ENCODE peak calls at places on chromosome 22, in nine cellular contexts. L is CD8-positive, alpha-beta T cell; H is neural crest cell; U is AG09309; Z is RWPE1; O is LNCaP clone FGC; G is WERI-Rb-1; Q is hepatocyte; N is transverse colon. K is an unnamed sample.

GRCh38 chr22:37775785-37776638 is 31.7 kb upstream of the GCAT start:
- DNase-seq in L (no peak), H (no peak), U (peak), Z (peak), O (no peak), G (no peak), Q (no peak), N (no peak), K (no peak)

GRCh38 chr22:19287889-19288288 is 3.6 kb downstream of the CLTCL1 start:
- DNase-seq in L (no peak), H (no peak), U (peak), Z (no peak), O (no peak), G (no peak), Q (peak), N (no peak), K (peak)

GRCh38 chr22:44931077-44931540 is 78.7 kb downstream of the PHF21B start:
- DNase-seq in L (no peak), H (no peak), U (no peak), Z (no peak), O (no peak), G (no peak), Q (peak), N (no peak), K (no peak)

GRCh38 chr22:50017701-50018224 is 5.2 kb upstream of the IL17REL start:
- DNase-seq in L (no peak), H (no peak), U (no peak), Z (no peak), O (no peak), G (no peak), Q (no peak), N (peak), K (no peak)

GRCh38 chr22:24190566-24191208 is 9.4 kb downstream of the SUSD2 start:
- DNase-seq in L (no peak), H (no peak), U (no peak), Z (no peak), O (no peak), G (no peak), Q (no peak), N (no peak), K (no peak)

GRCh38 chr22:16987822-16988221 is 20.2 kb downstream of the GAB4 start:
- DNase-seq in L (no peak), H (no peak), U (no peak), Z (no peak), O (no peak), G (no peak), Q (no peak), N (no peak), K (no peak)

GRCh38 chr22:21823740-21824438 is 43.6 kb downstream of the MAPK1 start:
- DNase-seq in L (no peak), H (no peak), U (no peak), Z (no peak), O (no peak), G (no peak), Q (no peak), N (no peak), K (no peak)

GRCh38 chr22:38310518-38311330 is 6.5 kb downstream of the CSNK1E start:
- DNase-seq in L (no peak), H (no peak), U (no peak), Z (no peak), O (no peak), G (no peak), Q (peak), N (no peak), K (no peak)

GRCh38 chr22:29625090-29625825 is 21.8 kb downstream of the NF2 start:
- DNase-seq in L (peak), H (peak), U (peak), Z (peak), O (peak), G (peak), Q (peak), N (peak), K (no peak)

GRCh38 chr22:30325724-30326703 is 727 bp downstream of the TBC1D10A start:
- DNase-seq in L (no peak), H (no peak), U (no peak), Z (no peak), O (no peak), G (peak), Q (peak), N (peak), K (no peak)

GRCh38 chr22:31488988-31489617 is 539 bp downstream of the EIF4ENIF1 start:
- DNase-seq in L (no peak), H (peak), U (no peak), Z (no peak), O (no peak), G (peak), Q (peak), N (peak), K (peak)

GRCh38 chr22:48501231-48501750 is 1326.4 kb downstream of the BRD1 start:
- DNase-seq in L (no peak), H (no peak), U (no peak), Z (no peak), O (no peak), G (no peak), Q (no peak), N (no peak), K (no peak)

GRCh38 chr22:23565942-23566715 is 14.0 kb downstream of the IGLL1 start:
- DNase-seq in L (no peak), H (peak), U (no peak), Z (no peak), O (no peak), G (peak), Q (peak), N (no peak), K (no peak)

GRCh38 chr22:29765905-29766631 is 739 bp downstream of the ZMAT5 start:
- DNase-seq in L (peak), H (no peak), U (no peak), Z (no peak), O (no peak), G (no peak), Q (peak), N (peak), K (no peak)

GRCh38 chr22:48880749-48881148 is 946.9 kb downstream of the BRD1 start:
- DNase-seq in L (no peak), H (no peak), U (no peak), Z (no peak), O (no peak), G (no peak), Q (no peak), N (no peak), K (no peak)

GRCh38 chr22:34429314-34429713 is 509.0 kb upstream of the LARGE1 start:
- DNase-seq in L (no peak), H (no peak), U (no peak), Z (no peak), O (no peak), G (no peak), Q (no peak), N (no peak), K (no peak)

GRCh38 chr22:45583504-45583903 is 80.8 kb downstream of the FBLN1 start:
- DNase-seq in L (no peak), H (no peak), U (no peak), Z (no peak), O (no peak), G (no peak), Q (no peak), N (no peak), K (no peak)

GRCh38 chr22:22060200-22061084 is 77.9 kb upstream of the TOP3B start:
- DNase-seq in L (peak), H (peak), U (no peak), Z (peak), O (peak), G (peak), Q (peak), N (peak), K (no peak)

GRCh38 chr22:50485221-50486131 is 1.2 kb upstream of the MIOX start:
- DNase-seq in L (peak), H (no peak), U (no peak), Z (no peak), O (no peak), G (no peak), Q (no peak), N (no peak), K (no peak)

GRCh38 chr22:30969532-30970355 is 679 bp downstream of the TUG1 start:
- DNase-seq in L (peak), H (no peak), U (no peak), Z (peak), O (peak), G (peak), Q (peak), N (peak), K (peak)

GRCh38 chr22:33891992-33892391 is 28.3 kb downstream of the LARGE1 start:
- DNase-seq in L (no peak), H (no peak), U (no peak), Z (no peak), O (no peak), G (no peak), Q (no peak), N (no peak), K (no peak)

GRCh38 chr22:22014285-22014659 is 31.7 kb upstream of the TOP3B start:
- DNase-seq in L (no peak), H (no peak), U (no peak), Z (no peak), O (no peak), G (no peak), Q (no peak), N (no peak), K (no peak)

GRCh38 chr22:17754233-17754925 is 19.9 kb downstream of the BID start:
- DNase-seq in L (peak), H (no peak), U (no peak), Z (no peak), O (no peak), G (no peak), Q (no peak), N (no peak), K (no peak)

GRCh38 chr22:22681221-22681739 is 36.9 kb downstream of the GGTLC2 start:
- DNase-seq in L (no peak), H (no peak), U (no peak), Z (no peak), O (no peak), G (peak), Q (peak), N (no peak), K (no peak)

GRCh38 chr22:33969052-33969451 is 48.8 kb upstream of the LARGE1 start:
- DNase-seq in L (no peak), H (no peak), U (no peak), Z (no peak), O (no peak), G (no peak), Q (peak), N (no peak), K (no peak)

GRCh38 chr22:50027639-50028537 is 15.3 kb upstream of the IL17REL start:
- DNase-seq in L (peak), H (no peak), U (no peak), Z (peak), O (no peak), G (no peak), Q (peak), N (peak), K (peak)

GRCh38 chr22:45970709-45971388 is 6.1 kb downstream of the WNT7B start:
- DNase-seq in L (no peak), H (no peak), U (no peak), Z (no peak), O (no peak), G (no peak), Q (no peak), N (no peak), K (no peak)

GRCh38 chr22:42297778-42298177 is 27.3 kb upstream of the TCF20 start:
- DNase-seq in L (peak), H (no peak), U (no peak), Z (no peak), O (no peak), G (no peak), Q (no peak), N (no peak), K (no peak)

GRCh38 chr22:22892096-22893052 is 4.8 kb downstream of the IGLL5 start:
- DNase-seq in L (no peak), H (no peak), U (no peak), Z (no peak), O (no peak), G (no peak), Q (no peak), N (no peak), K (no peak)

GRCh38 chr22:46996595-46997310 is 234.3 kb downstream of the TBC1D22A start:
- DNase-seq in L (no peak), H (no peak), U (no peak), Z (no peak), O (no peak), G (peak), Q (no peak), N (no peak), K (no peak)
- TF ChIP-seq CTCF in L (no peak), H (no peak), U (peak), Z (no peak), O (peak), G (peak), Q (peak), N (no peak), K (no peak)

GRCh38 chr22:43432883-43433415 is 21.1 kb downstream of the MPPED1 start:
- DNase-seq in L (no peak), H (no peak), U (no peak), Z (no peak), O (no peak), G (no peak), Q (no peak), N (no peak), K (no peak)
- TF ChIP-seq CTCF in L (no peak), H (no peak), U (no peak), Z (no peak), O (no peak), G (no peak), Q (no peak), N (no peak), K (no peak)

GRCh38 chr22:27251563-27251962 is 550.0 kb downstream of the MN1 start:
- DNase-seq in L (no peak), H (no peak), U (no peak), Z (no peak), O (no peak), G (no peak), Q (no peak), N (no peak), K (no peak)
- TF ChIP-seq CTCF in L (no peak), H (no peak), U (no peak), Z (no peak), O (no peak), G (no peak), Q (no peak), N (no peak), K (no peak)

GRCh38 chr22:28600546-28601143 is 79.0 kb downstream of the TTC28 start:
- DNase-seq in L (no peak), H (no peak), U (peak), Z (peak), O (peak), G (no peak), Q (peak), N (no peak), K (no peak)
- TF ChIP-seq CTCF in L (peak), H (peak), U (no peak), Z (peak), O (peak), G (no peak), Q (peak), N (peak), K (peak)

GRCh38 chr22:35683560-35683959 is 34.1 kb upstream of the APOL5 start:
- DNase-seq in L (no peak), H (no peak), U (no peak), Z (no peak), O (no peak), G (no peak), Q (no peak), N (no peak), K (no peak)

GRCh38 chr22:35684732-35685131 is 32.9 kb upstream of the APOL5 start:
- DNase-seq in L (no peak), H (no peak), U (no peak), Z (no peak), O (no peak), G (no peak), Q (no peak), N (no peak), K (no peak)

GRCh38 chr22:35686298-35686697 is 31.4 kb upstream of the APOL5 start:
- DNase-seq in L (no peak), H (no peak), U (no peak), Z (no peak), O (no peak), G (no peak), Q (no peak), N (peak), K (no peak)

GRCh38 chr22:35685731-35686130 is 31.9 kb upstream of the APOL5 start:
- DNase-seq in L (no peak), H (no peak), U (no peak), Z (peak), O (no peak), G (no peak), Q (no peak), N (no peak), K (no peak)

DNA sequence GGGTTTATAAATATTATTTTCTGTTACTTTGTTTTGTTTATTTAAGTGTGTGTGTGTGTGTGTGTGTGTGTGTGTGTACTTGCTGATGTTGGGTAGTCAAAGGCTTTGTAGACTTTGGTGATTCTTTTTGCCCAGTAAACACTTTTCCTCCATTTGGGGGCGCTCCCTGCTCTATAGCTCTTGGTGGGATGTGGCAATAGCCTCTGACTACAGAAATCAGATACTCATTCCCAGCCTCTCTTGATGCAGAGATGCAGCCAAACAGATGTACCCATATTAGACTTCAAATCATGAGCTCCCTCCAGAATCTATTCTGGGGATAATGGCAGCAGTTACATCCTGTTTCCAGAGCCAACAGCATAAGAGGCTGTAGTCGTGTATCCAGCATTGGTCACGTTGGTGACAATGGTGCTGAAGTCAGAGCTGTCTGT is 33.4 kb upstream of the APOL5 start:
- DNase-seq in L (no peak), H (no peak), U (peak), Z (no peak), O (no peak), G (peak), Q (peak), N (no peak), K (no peak)
- TF ChIP-seq CTCF in L (no peak), H (no peak), U (peak), Z (no peak), O (no peak), G (peak), Q (no peak), N (no peak), K (no peak)

K was measured in type B pancreatic cell.